ENCODE peak calls at places on chromosome 2, in six cellular contexts. K is psoas muscle; L is K562; E is CD4-positive, alpha-beta T cell; G is cardiac muscle cell; Y is AG04450. Q is an unnamed sample. For H3K27me3, the result is how much of the 10 kb centered on the place peaks cover.

GRCh38 chr2:172480301-172481218 is 53.2 kb downstream of the ITGA6 start:
- DNase-seq in K (peak), Y (no peak), E (no peak), G (peak), L (no peak), Q (no peak)

GRCh38 chr2:222730346-222731065 is 59.0 kb downstream of the MOGAT1 start:
- DNase-seq in K (no peak), Y (no peak), L (no peak), E (no peak), G (no peak), Q (no peak)

GRCh38 chr2:95569170-95569569 is 22.6 kb upstream of the TRIM43 start:
- DNase-seq in E (no peak), L (no peak), G (no peak), K (no peak), Y (no peak), Q (no peak)

GRCh38 chr2:21270083-21270491 is 146.3 kb downstream of the TDRD15 start:
- DNase-seq in G (peak), E (no peak), L (no peak), Y (no peak), K (no peak), Q (no peak)

GRCh38 chr2:85772019-85772745 is 18.4 kb downstream of the ATOH8 start:
- DNase-seq in L (no peak), Y (peak), G (peak), E (no peak), K (peak), Q (no peak)

GRCh38 chr2:224772494-224772893 is 56.3 kb upstream of the CCDC195 start:
- DNase-seq in Y (no peak), E (no peak), K (no peak), L (no peak), G (no peak), Q (no peak)

GRCh38 chr2:165899311-165899710 is 54.3 kb downstream of the TTC21B start:
- DNase-seq in Y (no peak), L (no peak), K (no peak), G (no peak), E (no peak), Q (no peak)

GRCh38 chr2:78351208-78351607 is 674.3 kb upstream of the REG3G start:
- DNase-seq in Y (no peak), L (no peak), E (no peak), G (peak), K (no peak), Q (no peak)

GRCh38 chr2:235716875-235717496 is 223.1 kb downstream of the AGAP1 start:
- DNase-seq in G (no peak), E (no peak), L (no peak), K (no peak), Y (no peak), Q (no peak)

GRCh38 chr2:240149943-240150784 is 9.7 kb upstream of the OTOS start:
- DNase-seq in L (peak), E (no peak), G (peak), K (peak), Y (no peak), Q (peak)

GRCh38 chr2:54723300-54724149 is at the start of gene EML6:
- DNase-seq in K (peak), Y (peak), L (peak), G (peak), E (peak), Q (peak)
- TF ChIP-seq CTCF in K (peak), Y (peak), L (no peak), G (peak), E (peak), Q (no peak)

GRCh38 chr2:71605781-71606241 is 152.4 kb downstream of the DYSF start:
- DNase-seq in Y (no peak), K (peak), L (no peak), E (no peak), G (no peak), Q (no peak)
- H3K27me3 ChIP-seq in Y (under half), K (under half), L (under half), E (under half), G (under half), Q (under half)

GRCh38 chr2:59462418-59463197 is 1090.8 kb downstream of the BCL11A start:
- DNase-seq in G (peak), L (no peak), Y (no peak), K (no peak), E (no peak), Q (no peak)
- TF ChIP-seq CTCF in G (no peak), L (no peak), Y (no peak), K (no peak), E (no peak), Q (no peak)

GRCh38 chr2:229752970-229753729 is 38.8 kb upstream of the DNER start:
- DNase-seq in L (no peak), G (no peak), Y (no peak), E (no peak), K (no peak), Q (no peak)
- H3K27me3 ChIP-seq in L (under half), G (under half), Y (under half), E (under half), K (under half), Q (under half)

GRCh38 chr2:46327627-46328026 is 30.4 kb downstream of the EPAS1 start:
- DNase-seq in K (no peak), E (no peak), L (peak), Y (no peak), G (no peak), Q (no peak)
- TF ChIP-seq CTCF in K (no peak), E (no peak), L (peak), Y (no peak), G (peak), Q (no peak)

DNA sequence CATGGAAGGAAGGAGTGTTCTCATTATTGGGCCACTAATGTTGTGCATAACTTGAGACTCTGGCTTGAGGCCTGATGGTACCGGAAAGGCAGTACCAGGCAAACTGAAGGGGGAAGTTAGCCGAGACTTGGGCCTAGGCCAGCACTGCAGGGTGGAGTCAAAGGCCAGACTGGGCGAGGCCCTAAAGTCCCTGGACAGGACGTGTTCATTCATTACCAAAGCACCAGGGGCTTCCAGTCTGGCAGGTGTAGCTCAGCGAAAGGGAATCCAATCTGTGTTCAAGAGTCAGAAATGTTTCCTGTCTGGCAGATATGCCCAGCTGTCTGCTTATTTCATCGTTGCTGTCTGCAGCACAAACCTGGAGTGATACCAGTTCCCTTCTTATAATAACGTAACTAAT is 4.7 kb upstream of the ITSN2 start:
- DNase-seq in G (no peak), K (peak), Y (no peak), L (peak), E (no peak), Q (no peak)
- H3K27me3 ChIP-seq in G (under half), K (under half), Y (under half), L (under half), E (under half), Q (under half)

DNA sequence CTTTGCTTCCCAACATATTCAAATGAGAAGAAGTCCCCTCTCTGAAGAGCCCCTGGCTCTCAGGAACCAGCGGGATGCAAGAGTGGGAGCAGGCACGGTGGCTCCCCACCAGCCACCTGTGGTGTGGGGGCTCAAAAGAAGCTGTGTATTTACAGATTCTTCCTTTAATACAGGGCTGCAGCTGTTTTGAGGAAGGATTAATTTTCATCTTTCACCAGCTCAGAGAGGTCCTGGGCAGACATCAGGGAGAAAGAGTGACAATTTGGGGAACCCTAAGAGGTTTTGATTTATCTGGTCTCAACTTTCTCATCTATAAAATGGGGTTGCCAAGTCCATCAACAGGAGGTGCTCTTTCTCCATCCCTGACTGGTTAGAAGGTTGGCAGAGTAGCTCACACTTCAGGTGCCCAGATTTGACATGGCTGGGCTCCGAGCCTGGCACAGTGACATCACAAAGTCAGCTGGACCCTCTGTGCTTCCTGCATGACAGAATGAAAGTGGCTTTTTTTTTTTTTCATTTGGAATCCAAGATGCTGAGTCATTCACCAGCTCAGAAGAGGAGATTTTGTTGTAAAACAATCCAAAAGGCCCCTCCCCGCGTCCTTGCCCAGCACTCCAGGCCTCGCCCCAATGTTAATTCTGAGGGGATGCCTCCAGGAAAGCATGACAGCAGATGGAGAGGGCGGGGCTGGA is 15.5 kb upstream of the SIX2 start:
- DNase-seq in K (peak), E (no peak), G (no peak), L (no peak), Y (peak), Q (no peak)
- TF ChIP-seq CTCF in K (no peak), E (no peak), G (peak), L (no peak), Y (no peak), Q (no peak)

DNA sequence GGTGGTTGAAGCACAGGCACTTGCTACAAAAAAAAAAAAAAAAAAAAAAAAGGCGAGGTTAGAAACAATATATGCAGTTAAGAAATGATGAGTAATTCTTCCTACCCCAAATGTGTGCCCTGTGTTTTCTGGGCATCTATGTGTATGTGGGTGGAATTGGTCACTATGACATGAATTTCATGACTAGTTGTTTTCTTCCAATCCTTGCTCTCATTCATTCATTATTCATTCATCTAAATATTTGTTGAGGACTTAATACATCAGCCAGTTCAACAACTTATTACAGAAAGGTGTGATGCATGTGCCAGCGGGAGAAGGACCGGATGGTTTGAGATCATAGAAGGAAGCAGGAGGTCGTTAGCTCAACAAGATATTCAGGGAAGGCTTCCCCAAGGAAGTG is 8.3 kb upstream of the EGR4 start:
- DNase-seq in E (no peak), L (no peak), K (no peak), Y (no peak), G (no peak), Q (no peak)
- H3K27me3 ChIP-seq in E (under half), L (under half), K (under half), Y (under half), G (half or more), Q (under half)

DNA sequence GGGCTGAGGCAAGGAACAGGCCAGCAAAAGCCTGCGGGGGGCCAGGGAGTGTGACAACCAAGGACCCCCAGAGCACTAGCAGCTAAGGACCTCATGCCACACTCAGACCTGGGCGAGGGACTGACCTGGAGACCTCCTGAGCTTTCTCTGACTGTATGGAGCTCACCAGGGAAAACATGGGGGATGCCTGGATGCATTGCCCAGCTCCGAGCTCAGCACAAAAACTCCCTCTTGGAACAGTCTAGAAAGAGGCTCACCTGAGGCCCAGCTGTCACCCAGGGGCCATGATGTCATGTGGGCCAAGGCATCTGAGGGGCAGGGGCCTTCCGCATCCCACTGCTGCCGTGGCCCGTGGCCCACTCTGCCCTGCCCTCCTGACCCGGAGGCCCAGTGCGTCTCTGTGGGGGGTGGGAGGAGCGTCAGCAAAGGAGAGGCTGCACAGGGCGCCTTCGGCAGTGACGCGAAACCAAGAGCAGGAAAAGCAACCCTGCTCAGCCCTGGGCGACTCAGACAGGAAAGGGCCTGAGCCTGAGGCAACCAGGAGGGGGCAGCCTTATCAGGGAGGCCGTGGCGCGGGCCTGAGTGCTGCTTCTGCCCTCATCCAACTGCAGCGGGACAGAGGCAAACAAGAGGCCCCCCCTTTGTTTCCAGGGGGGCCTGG is 57.3 kb upstream of the ALPP start:
- DNase-seq in Y (no peak), G (no peak), L (peak), E (peak), K (no peak), Q (peak)
- TF ChIP-seq CTCF in Y (no peak), G (no peak), L (peak), E (peak), K (no peak), Q (no peak)

DNA sequence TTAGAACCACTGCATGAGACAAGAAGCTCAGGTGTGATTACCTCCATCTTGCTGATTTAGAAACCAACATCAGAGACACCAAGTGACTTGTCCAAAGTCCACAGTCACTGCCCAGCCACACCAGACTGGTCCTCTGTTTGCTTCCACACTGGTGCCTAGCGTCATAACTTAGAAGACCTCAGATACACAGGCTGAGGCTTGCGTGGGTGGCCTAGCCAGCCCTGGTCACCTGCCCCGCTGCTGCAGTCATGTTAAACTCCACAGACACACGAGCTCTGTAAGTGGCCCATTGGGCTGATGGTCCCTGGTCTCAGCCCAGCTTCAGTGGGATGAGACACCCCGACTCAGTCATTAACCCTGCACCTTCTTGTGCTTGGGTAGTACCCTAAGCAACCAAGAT is 47.1 kb downstream of the CNGA3 start:
- DNase-seq in L (no peak), E (no peak), Y (no peak), G (no peak), K (no peak), Q (no peak)
- H3K27me3 ChIP-seq in L (under half), E (under half), Y (under half), G (under half), K (under half), Q (under half)

Q was measured in CD8-positive, alpha-beta T cell.